ENCODE peak calls at places on chromosomes 11 and 22, in ten cellular contexts. One of them, this sample, is unnamed.

GRCh38 chr11:122797651-122798050 is 40.6 kb upstream of the CRTAM start:
- DNase-seq in stimulated activated naive CD8-positive, alpha-beta T cell treated with anti-CD3 and anti-CD28 coated beads, Interleukin-15, Interleukin-2, amounts not matched to agents 100 U/mL and 50 U/mL, for 24 hours: no peak
- DNase-seq in stimulated activated CD4-positive, alpha-beta T cell treated with anti-CD3 and anti-CD28 coated beads, Interleukin-12 subunit alpha, Interleukin-12 subunit beta, amount 100 ng/mL, for 24 hours: no peak
- DNase-seq in BJ: no peak
- DNase-seq in NCI-H460: no peak
- DNase-seq in upper lobe of right lung: no peak
- DNase-seq in endothelial cell of umbilical vein: no peak
- DNase-seq in GM18507: no peak
- DNase-seq in cardiac fibroblast: no peak
- DNase-seq in NCI-H510A treated with DMSO at 0.1 percent for 48 hours: no peak
- DNase-seq in this sample: no peak

GRCh38 chr22:48772286-48772907 is 1055.3 kb downstream of the BRD1 start:
- DNase-seq in stimulated activated CD4-positive, alpha-beta T cell treated with anti-CD3 and anti-CD28 coated beads, Interleukin-12 subunit alpha, Interleukin-12 subunit beta, amount 100 ng/mL, for 24 hours: no peak
- DNase-seq in cardiac fibroblast: no peak
- DNase-seq in stimulated activated naive CD8-positive, alpha-beta T cell treated with anti-CD3 and anti-CD28 coated beads, Interleukin-15, Interleukin-2, amounts not matched to agents 100 U/mL and 50 U/mL, for 24 hours: no peak
- DNase-seq in endothelial cell of umbilical vein: no peak
- DNase-seq in NCI-H460: no peak
- DNase-seq in BJ: no peak
- DNase-seq in upper lobe of right lung: no peak
- DNase-seq in GM18507: no peak
- DNase-seq in NCI-H510A treated with DMSO at 0.1 percent for 48 hours: no peak
- DNase-seq in this sample: no peak

GRCh38 chr11:79440451-79441158 is at the start of gene TENM4:
- DNase-seq in stimulated activated naive CD8-positive, alpha-beta T cell treated with anti-CD3 and anti-CD28 coated beads, Interleukin-15, Interleukin-2, amounts not matched to agents 100 U/mL and 50 U/mL, for 24 hours: peak
- DNase-seq in endothelial cell of umbilical vein: peak
- DNase-seq in NCI-H510A treated with DMSO at 0.1 percent for 48 hours: peak
- DNase-seq in upper lobe of right lung: peak
- DNase-seq in NCI-H460: no peak
- DNase-seq in GM18507: no peak
- DNase-seq in stimulated activated CD4-positive, alpha-beta T cell treated with anti-CD3 and anti-CD28 coated beads, Interleukin-12 subunit alpha, Interleukin-12 subunit beta, amount 100 ng/mL, for 24 hours: no peak
- DNase-seq in BJ: no peak
- DNase-seq in cardiac fibroblast: peak
- DNase-seq in this sample: peak

GRCh38 chr11:30454108-30454507 is 131.2 kb downstream of the ARL14EP start:
- DNase-seq in NCI-H510A treated with DMSO at 0.1 percent for 48 hours: no peak
- DNase-seq in stimulated activated naive CD8-positive, alpha-beta T cell treated with anti-CD3 and anti-CD28 coated beads, Interleukin-15, Interleukin-2, amounts not matched to agents 100 U/mL and 50 U/mL, for 24 hours: no peak
- DNase-seq in cardiac fibroblast: no peak
- DNase-seq in stimulated activated CD4-positive, alpha-beta T cell treated with anti-CD3 and anti-CD28 coated beads, Interleukin-12 subunit alpha, Interleukin-12 subunit beta, amount 100 ng/mL, for 24 hours: no peak
- DNase-seq in endothelial cell of umbilical vein: peak
- DNase-seq in GM18507: no peak
- DNase-seq in upper lobe of right lung: no peak
- DNase-seq in NCI-H460: no peak
- DNase-seq in BJ: no peak
- DNase-seq in this sample: no peak

GRCh38 chr11:30316237-30316636 is 6.7 kb upstream of the ARL14EP start:
- DNase-seq in endothelial cell of umbilical vein: no peak
- DNase-seq in NCI-H510A treated with DMSO at 0.1 percent for 48 hours: no peak
- DNase-seq in BJ: no peak
- DNase-seq in cardiac fibroblast: no peak
- DNase-seq in GM18507: no peak
- DNase-seq in NCI-H460: no peak
- DNase-seq in stimulated activated naive CD8-positive, alpha-beta T cell treated with anti-CD3 and anti-CD28 coated beads, Interleukin-15, Interleukin-2, amounts not matched to agents 100 U/mL and 50 U/mL, for 24 hours: no peak
- DNase-seq in stimulated activated CD4-positive, alpha-beta T cell treated with anti-CD3 and anti-CD28 coated beads, Interleukin-12 subunit alpha, Interleukin-12 subunit beta, amount 100 ng/mL, for 24 hours: no peak
- DNase-seq in upper lobe of right lung: no peak
- DNase-seq in this sample: no peak

GRCh38 chr11:129374993-129375721 is 491 bp upstream of the BARX2 start:
- DNase-seq in BJ: no peak
- DNase-seq in GM18507: no peak
- DNase-seq in stimulated activated CD4-positive, alpha-beta T cell treated with anti-CD3 and anti-CD28 coated beads, Interleukin-12 subunit alpha, Interleukin-12 subunit beta, amount 100 ng/mL, for 24 hours: no peak
- DNase-seq in NCI-H460: no peak
- DNase-seq in stimulated activated naive CD8-positive, alpha-beta T cell treated with anti-CD3 and anti-CD28 coated beads, Interleukin-15, Interleukin-2, amounts not matched to agents 100 U/mL and 50 U/mL, for 24 hours: peak
- DNase-seq in endothelial cell of umbilical vein: peak
- DNase-seq in upper lobe of right lung: peak
- DNase-seq in cardiac fibroblast: peak
- DNase-seq in NCI-H510A treated with DMSO at 0.1 percent for 48 hours: peak
- DNase-seq in this sample: no peak

GRCh38 chr11:44589301-44589700 is 23.8 kb downstream of the CD82 start:
- DNase-seq in stimulated activated CD4-positive, alpha-beta T cell treated with anti-CD3 and anti-CD28 coated beads, Interleukin-12 subunit alpha, Interleukin-12 subunit beta, amount 100 ng/mL, for 24 hours: no peak
- DNase-seq in GM18507: no peak
- DNase-seq in cardiac fibroblast: peak
- DNase-seq in NCI-H460: no peak
- DNase-seq in stimulated activated naive CD8-positive, alpha-beta T cell treated with anti-CD3 and anti-CD28 coated beads, Interleukin-15, Interleukin-2, amounts not matched to agents 100 U/mL and 50 U/mL, for 24 hours: no peak
- DNase-seq in NCI-H510A treated with DMSO at 0.1 percent for 48 hours: no peak
- DNase-seq in endothelial cell of umbilical vein: no peak
- DNase-seq in upper lobe of right lung: no peak
- DNase-seq in BJ: peak
- DNase-seq in this sample: no peak

GRCh38 chr11:11155962-11156815 is 196.9 kb downstream of the CSNK2A3 start:
- DNase-seq in BJ: no peak
- DNase-seq in NCI-H510A treated with DMSO at 0.1 percent for 48 hours: no peak
- DNase-seq in stimulated activated naive CD8-positive, alpha-beta T cell treated with anti-CD3 and anti-CD28 coated beads, Interleukin-15, Interleukin-2, amounts not matched to agents 100 U/mL and 50 U/mL, for 24 hours: peak
- DNase-seq in cardiac fibroblast: no peak
- DNase-seq in endothelial cell of umbilical vein: no peak
- DNase-seq in GM18507: peak
- DNase-seq in upper lobe of right lung: no peak
- DNase-seq in stimulated activated CD4-positive, alpha-beta T cell treated with anti-CD3 and anti-CD28 coated beads, Interleukin-12 subunit alpha, Interleukin-12 subunit beta, amount 100 ng/mL, for 24 hours: peak
- DNase-seq in NCI-H460: no peak
- DNase-seq in this sample: no peak

GRCh38 chr11:117019871-117020270 is 78.4 kb downstream of the SIK3 start:
- DNase-seq in NCI-H510A treated with DMSO at 0.1 percent for 48 hours: no peak
- DNase-seq in stimulated activated naive CD8-positive, alpha-beta T cell treated with anti-CD3 and anti-CD28 coated beads, Interleukin-15, Interleukin-2, amounts not matched to agents 100 U/mL and 50 U/mL, for 24 hours: no peak
- DNase-seq in stimulated activated CD4-positive, alpha-beta T cell treated with anti-CD3 and anti-CD28 coated beads, Interleukin-12 subunit alpha, Interleukin-12 subunit beta, amount 100 ng/mL, for 24 hours: no peak
- DNase-seq in cardiac fibroblast: no peak
- DNase-seq in endothelial cell of umbilical vein: no peak
- DNase-seq in GM18507: no peak
- DNase-seq in BJ: no peak
- DNase-seq in upper lobe of right lung: no peak
- DNase-seq in NCI-H460: no peak
- DNase-seq in this sample: no peak